ENCODE peak calls at places on chromosomes 13 and 19, in eight cellular contexts. Q is GM18507; U is AML-193; X is heart left ventricle; D is left cardiac atrium; V is naive thymus-derived CD4-positive, alpha-beta T cell; T is cerebellar nuclear complex; N is midbrain. O is an unnamed sample.

GRCh38 chr19:2691951-2692350 is 10.5 kb downstream of the GNG7 start:
- DNase-seq in N (peak; percentile 84), T (no peak), V (no peak), D (no peak), Q (no peak), U (no peak), X (no peak), O (no peak)

GRCh38 chr13:114118086-114118762 is 14.2 kb downstream of the RASA3 start:
- DNase-seq in N (no peak), V (no peak), Q (no peak), U (no peak), T (no peak), X (no peak), D (no peak), O (no peak)

GRCh38 chr13:96243371-96243770 is 153.5 kb downstream of the HS6ST3 start:
- DNase-seq in N (no peak), Q (no peak), T (no peak), V (no peak), U (no peak), X (no peak), D (no peak), O (no peak)

GRCh38 chr13:97340399-97340798 is 93.6 kb upstream of the RAP2A start:
- DNase-seq in V (no peak), T (no peak), N (no peak), D (no peak), X (no peak), Q (no peak), U (no peak), O (no peak)

GRCh38 chr13:67230243-67230773 is at the start of gene PCDH9:
- DNase-seq in V (peak; percentile 85), Q (peak; percentile 81), D (peak; percentile 95), T (peak; percentile 96), N (peak; percentile 99), X (peak; percentile 96), U (peak; percentile 72), O (peak; percentile 97)

GRCh38 chr13:40031031-40031430 is 375.6 kb downstream of the COG6 start:
- DNase-seq in U (no peak), V (no peak), D (no peak), Q (no peak), N (no peak), T (no peak), X (no peak), O (peak; percentile 67)

GRCh38 chr19:47663911-47664771 is 49.1 kb upstream of the EHD2 start:
- DNase-seq in N (peak; percentile 71), Q (no peak), V (no peak), T (no peak), X (peak; percentile 77), U (peak; percentile 40), D (peak; percentile 86), O (no peak)

GRCh38 chr13:101915333-101915732 is 462.9 kb downstream of the ITGBL1 start:
- DNase-seq in T (no peak), U (no peak), V (no peak), X (no peak), N (no peak), D (no peak), Q (no peak), O (no peak)

GRCh38 chr13:76600086-76600485 is 286.1 kb downstream of the KCTD12 start:
- DNase-seq in D (no peak), X (no peak), U (no peak), V (no peak), N (no peak), T (no peak), Q (no peak), O (peak; percentile 69)

GRCh38 chr19:51090471-51090870 is 7.8 kb upstream of the KLK14 start:
- DNase-seq in T (no peak), D (no peak), Q (no peak), N (no peak), X (no peak), V (no peak), U (no peak), O (no peak)

GRCh38 chr13:114149774-114150740 is 17.6 kb upstream of the RASA3 start:
- DNase-seq in X (no peak), Q (no peak), T (no peak), V (no peak), D (no peak), U (no peak), N (no peak), O (no peak)

GRCh38 chr19:1177322-1178114 is 3.5 kb upstream of the SBNO2 start:
- DNase-seq in D (no peak), U (peak; percentile 77), X (no peak), Q (no peak), V (no peak), T (no peak), N (no peak), O (peak; percentile 84)

GRCh38 chr19:47330466-47330869 is 1.5 kb upstream of the C5AR2 start:
- DNase-seq in X (no peak), N (peak; percentile 22), V (no peak), U (peak; percentile 1), D (no peak), T (no peak), Q (no peak), O (peak; percentile 49)

GRCh38 chr13:82693607-82694006 is 1188.7 kb downstream of the SLITRK1 start:
- DNase-seq in N (no peak), Q (no peak), T (no peak), D (no peak), X (no peak), U (no peak), V (no peak), O (no peak)

GRCh38 chr19:55484571-55485438 is at the start of gene NAT14:
- DNase-seq in T (no peak), X (peak; percentile 56), N (peak; percentile 46), Q (peak; percentile 85), D (peak; percentile 72), U (no peak), V (peak; percentile 69), O (peak; percentile 68)

GRCh38 chr19:7287716-7288115 is 6.5 kb downstream of the INSR start:
- DNase-seq in N (no peak), U (no peak), X (no peak), V (no peak), D (no peak), T (no peak), Q (no peak), O (no peak)

GRCh38 chr13:30676672-30677071 is 58.7 kb upstream of the ALOX5AP start:
- DNase-seq in V (no peak), T (no peak), N (no peak), Q (no peak), X (no peak), D (no peak), U (no peak), O (peak; percentile 67)

GRCh38 chr19:50796128-50796633 is 6.0 kb downstream of the ACP4 start:
- DNase-seq in D (no peak), Q (no peak), V (no peak), U (no peak), T (no peak), X (no peak), N (no peak), O (no peak)

GRCh38 chr19:37519890-37520289 is 13.2 kb downstream of the ZNF793 start:
- DNase-seq in X (no peak), T (no peak), N (no peak), D (no peak), U (no peak), Q (no peak), V (no peak), O (no peak)

GRCh38 chr19:2337329-2337707 is 8.8 kb downstream of the SPPL2B start:
- DNase-seq in N (peak; percentile 64), Q (no peak), X (no peak), T (no peak), D (no peak), U (no peak), V (no peak), O (peak; percentile 21)

GRCh38 chr13:100594731-100595130 is 6.1 kb upstream of the GGACT start:
- DNase-seq in N (no peak), V (no peak), D (no peak), U (no peak), X (no peak), Q (no peak), T (no peak), O (no peak)

GRCh38 chr13:110344320-110344719 is 37.2 kb downstream of the COL4A2 start:
- DNase-seq in X (no peak), D (no peak), V (no peak), T (no peak), N (no peak), Q (no peak), U (no peak), O (no peak)